ENCODE peak calls at places on chromosomes 4 and X, in eight cellular contexts. Q, R, H, T, S, N, O and P are unnamed samples.

GRCh38 chrX:108224727-108225455 is 133.3 kb downstream of the ATG4A start:
- DNase-seq in O (no peak), R (no peak), N (no peak), H (peak; percentile 21), S (peak; percentile 56), Q (peak; percentile 95), T (no peak), P (peak; percentile 58)

GRCh38 chr4:33625762-33626161 is 2618.6 kb downstream of the ARAP2 start:
- DNase-seq in N (no peak), T (no peak), Q (no peak), R (no peak), S (peak; percentile 14), H (peak; percentile 12), O (no peak), P (no peak)

GRCh38 chr4:83558693-83559092 is 22.8 kb downstream of the GPAT3 start:
- DNase-seq in N (no peak), S (no peak), T (no peak), H (no peak), O (no peak), R (no peak), Q (no peak), P (peak; percentile 39)

GRCh38 chr4:110620352-110621327 is 2.2 kb downstream of the PITX2 start:
- DNase-seq in O (no peak), S (peak; percentile 45), Q (no peak), N (no peak), T (no peak), H (peak; percentile 32), R (no peak), P (no peak)

GRCh38 chrX:50877310-50877709 is 33.2 kb upstream of the BMP15 start:
- DNase-seq in S (no peak), R (no peak), Q (no peak), H (no peak), T (no peak), O (no peak), N (no peak), P (peak; percentile 71)

GRCh38 chr4:182895791-182896292 is 21.3 kb downstream of the DCTD start:
- DNase-seq in T (no peak), H (no peak), O (peak; percentile 82), N (no peak), S (no peak), Q (no peak), R (no peak), P (no peak)

GRCh38 chr4:60863442-60863841 is 336.7 kb upstream of the ADGRL3 start:
- DNase-seq in T (no peak), O (no peak), N (no peak), Q (no peak), R (no peak), S (no peak), H (no peak), P (no peak)

GRCh38 chr4:153341575-153342090 is 2.9 kb upstream of the MND1 start:
- DNase-seq in R (no peak), T (no peak), H (no peak), S (no peak), O (no peak), N (no peak), Q (no peak), P (no peak)

GRCh38 chrX:74090049-74090448 is 213.9 kb upstream of the ZCCHC13 start:
- DNase-seq in R (no peak), Q (no peak), O (no peak), S (no peak), T (no peak), N (no peak), H (no peak), P (no peak)

GRCh38 chr4:47837582-47838294 is at the start of gene CORIN:
- DNase-seq in O (peak; percentile 48), S (peak; percentile 35), H (no peak), Q (no peak), N (no peak), T (no peak), R (no peak), P (no peak)

GRCh38 chr4:145785391-145786008 is 105.6 kb downstream of the C4orf51 start:
- DNase-seq in Q (no peak), R (no peak), S (no peak), O (no peak), T (no peak), N (no peak), H (no peak), P (no peak)

GRCh38 chrX:151151668-151152267 is 24.6 kb upstream of the GPR50 start:
- DNase-seq in O (no peak), H (peak; percentile 45), Q (peak; percentile 6), N (no peak), R (no peak), S (peak; percentile 43), T (no peak), P (peak; percentile 63)

GRCh38 chr4:121307441-121308327 is 73.1 kb downstream of the QRFPR start:
- DNase-seq in Q (no peak), S (peak; percentile 65), H (peak; percentile 24), N (no peak), R (peak; percentile 24), T (peak; percentile 8), O (no peak), P (peak; percentile 75)

GRCh38 chrX:12567857-12568256 is 223.4 kb upstream of the PRPS2 start:
- DNase-seq in S (no peak), O (no peak), H (no peak), Q (no peak), T (no peak), N (no peak), R (no peak), P (peak; percentile 18)

GRCh38 chrX:102957751-102958150 is 20.7 kb downstream of the RAB40AL start:
- DNase-seq in T (no peak), H (no peak), Q (no peak), R (no peak), S (no peak), N (no peak), O (no peak), P (peak; percentile 23)

GRCh38 chr4:42633605-42634388 is 23.1 kb downstream of the ATP8A1 start:
- DNase-seq in H (no peak), R (no peak), O (no peak), S (no peak), Q (no peak), T (no peak), N (no peak), P (no peak)

GRCh38 chr4:15233626-15234025 is 194.2 kb upstream of the C1QTNF7 start:
- DNase-seq in N (no peak), T (no peak), S (no peak), H (no peak), Q (no peak), R (no peak), O (no peak), P (no peak)